ENCODE peak calls at places on chromosome 14, in nine cellular contexts. V is transverse colon, Y is uterus, W is heart left ventricle, X is prostate gland, P is right lobe of liver, H is stomach, K is IMR-90, Z is esophagus squamous epithelium. A is an unnamed sample. For H3K27me3, the result is how much of the 10 kb centered on the place peaks cover.

GRCh38 chr14:31947680-31948580 is 129.2 kb upstream of the ARHGAP5 start:
- DNase-seq in V (no peak), Y (no peak), K (peak), H (no peak), X (no peak), P (no peak), Z (no peak), W (no peak), A (no peak)

GRCh38 chr14:80427101-80427500 is 215.8 kb upstream of the DIO2 start:
- DNase-seq in Y (no peak), P (no peak), W (no peak), X (no peak), V (no peak), H (no peak), K (peak), Z (no peak), A (no peak)

GRCh38 chr14:35402323-35403084 is 2.0 kb downstream of the NFKBIA start:
- DNase-seq in P (peak), V (peak), H (no peak), W (no peak), Y (no peak), Z (no peak), X (no peak), K (peak), A (peak)

GRCh38 chr14:82872494-82872893 is 1338.8 kb upstream of the SEL1L start:
- DNase-seq in X (no peak), W (no peak), H (no peak), V (no peak), Y (no peak), Z (no peak), K (no peak), P (no peak), A (no peak)

GRCh38 chr14:66708262-66708661 is 200.3 kb downstream of the GPHN start:
- DNase-seq in X (no peak), Z (no peak), H (no peak), W (no peak), Y (no peak), K (no peak), V (no peak), P (no peak), A (no peak)

GRCh38 chr14:75495399-75495798 is 26.9 kb upstream of the BATF start:
- DNase-seq in P (no peak), K (no peak), Y (no peak), H (no peak), Z (no peak), X (no peak), W (no peak), V (no peak), A (no peak)

GRCh38 chr14:99720941-99721791 is 37.1 kb downstream of the CYP46A1 start:
- DNase-seq in Y (no peak), K (no peak), H (no peak), P (peak), V (no peak), Z (no peak), X (no peak), W (no peak), A (no peak)

GRCh38 chr14:81557137-81557536 is 23.5 kb upstream of the SEL1L start:
- DNase-seq in Y (no peak), X (no peak), Z (no peak), V (no peak), P (no peak), K (no peak), H (no peak), W (no peak), A (no peak)

GRCh38 chr14:36582011-36582873 is at the start of gene NKX2-8:
- DNase-seq in Y (no peak), W (no peak), P (no peak), Z (no peak), X (no peak), V (no peak), H (no peak), K (no peak), A (no peak)
- H3K27me3 ChIP-seq in Y (under half), W (half or more), P (under half), Z (half or more), X (under half), V (half or more), H (half or more), K (half or more), A (half or more)

DNA sequence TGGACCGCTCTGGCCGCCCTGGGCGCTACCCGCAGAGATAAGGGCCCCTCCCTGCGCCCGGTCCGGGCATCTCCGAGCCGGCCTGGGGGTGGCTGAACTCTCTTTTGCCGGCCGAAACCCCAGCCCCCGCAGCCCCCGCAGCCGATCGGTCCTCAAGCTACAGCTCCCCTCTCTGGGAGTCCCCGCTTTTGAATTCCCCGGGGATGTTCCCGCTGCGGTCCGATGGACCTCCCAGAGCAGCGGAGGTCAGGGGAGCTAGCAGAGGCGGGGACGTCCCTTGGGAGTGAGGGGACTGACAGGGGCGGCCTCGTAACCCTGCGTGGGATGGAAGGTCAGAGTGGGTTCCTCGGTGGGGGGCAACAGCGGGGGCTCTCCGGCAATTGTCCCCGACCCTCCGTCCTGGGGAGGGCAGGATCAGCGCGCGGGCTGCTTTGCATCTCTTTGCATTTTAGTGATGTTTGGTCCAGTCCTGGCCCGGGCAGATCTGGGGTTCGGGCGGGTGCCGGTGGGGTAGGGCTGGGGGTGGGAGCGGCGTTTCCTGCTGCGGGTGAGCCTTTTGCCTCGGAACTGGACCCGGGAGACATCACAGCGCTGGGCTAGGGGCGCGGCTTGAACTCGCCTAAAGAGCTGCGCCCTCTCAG is at the start of gene CRIP1:
- DNase-seq in Y (no peak), H (no peak), K (no peak), P (no peak), Z (no peak), W (peak), V (no peak), X (no peak), A (no peak)
- H3K4me3 ChIP-seq in Y (peak), H (peak), K (no peak), P (peak), Z (peak), W (peak), V (peak), X (peak), A (peak)

GRCh38 chr14:103628221-103628683 is 759 bp upstream of the KLC1 start:
- DNase-seq in H (peak), W (peak), X (peak), Y (peak), Z (no peak), V (peak), K (peak), P (peak), A (peak)
- TF ChIP-seq POLR2A in H (no peak), W (peak), X (peak), Y (no peak), Z (no peak), V (peak), K (peak), P (peak), A (peak)

GRCh38 chr14:100725587-100726387 is 905 bp upstream of the DLK1 start:
- DNase-seq in Y (no peak), W (no peak), P (no peak), H (no peak), X (no peak), Z (no peak), V (no peak), K (no peak), A (no peak)

GRCh38 chr14:100726467-100726811 is 253 bp upstream of the DLK1 start:
- DNase-seq in Y (no peak), H (no peak), K (no peak), P (no peak), V (no peak), W (no peak), Z (no peak), X (no peak), A (no peak)

GRCh38 chr14:100723135-100723883 is 3.4 kb upstream of the DLK1 start:
- DNase-seq in H (no peak), K (no peak), V (no peak), Z (no peak), W (no peak), Y (no peak), X (no peak), P (no peak), A (no peak)

GRCh38 chr14:100722367-100722766 is 4.3 kb upstream of the DLK1 start:
- DNase-seq in W (no peak), P (no peak), H (no peak), Z (no peak), K (no peak), Y (no peak), X (no peak), V (no peak), A (no peak)

GRCh38 chr14:100724061-100724460 is 2.6 kb upstream of the DLK1 start:
- DNase-seq in W (no peak), V (no peak), K (no peak), Y (no peak), P (no peak), Z (no peak), X (no peak), H (no peak), A (no peak)
- H3K27me3 ChIP-seq in W (under half), V (half or more), K (half or more), Y (under half), P (under half), Z (half or more), X (under half), H (half or more), A (under half)

DNA sequence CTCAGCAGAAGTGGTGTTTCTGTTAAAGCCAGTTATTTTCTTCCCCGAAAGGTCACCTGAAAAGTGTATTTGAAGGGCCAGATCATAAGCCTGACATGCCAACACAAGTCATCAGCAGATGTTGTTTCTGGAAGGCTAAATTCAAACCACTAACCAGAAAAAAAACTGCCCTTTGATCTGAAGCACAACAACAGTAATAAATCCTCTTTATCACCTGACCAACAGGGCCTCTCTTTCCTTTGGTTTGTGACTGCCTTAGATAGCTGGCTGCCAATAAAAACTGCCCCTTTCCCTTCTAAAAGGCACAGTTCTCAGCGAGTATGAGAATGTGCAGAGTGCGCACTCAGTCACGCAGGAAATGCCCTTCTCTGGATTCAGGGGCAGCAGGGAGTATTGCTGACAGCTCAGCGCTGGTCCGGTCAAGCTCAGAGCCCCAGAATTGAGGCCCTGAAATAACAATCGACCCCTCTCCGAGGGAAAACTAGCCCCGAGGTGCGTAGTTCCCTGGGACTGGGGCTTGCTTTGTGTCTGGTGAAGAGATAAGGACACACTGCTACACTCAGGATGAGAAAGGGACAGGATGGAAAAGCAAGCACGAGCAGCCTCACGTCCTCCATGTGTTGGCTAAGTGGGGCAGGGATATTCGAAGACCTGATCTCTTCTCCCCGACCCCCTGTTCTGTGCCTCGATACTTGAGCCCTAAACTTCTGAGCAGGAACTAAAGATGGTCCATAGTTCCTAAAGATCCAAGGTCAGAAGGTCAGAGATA is 184.2 kb upstream of the GZMB start:
- DNase-seq in P (peak), Z (no peak), H (no peak), Y (no peak), K (no peak), X (no peak), W (no peak), V (peak), A (no peak)
- H3K4me3 ChIP-seq in P (peak), Z (no peak), H (no peak), Y (no peak), K (no peak), X (no peak), W (no peak), V (no peak), A (no peak)

GRCh38 chr14:68816183-68816942 is 23.5 kb upstream of the ZFP36L1 start:
- DNase-seq in K (peak), H (peak), Y (peak), X (peak), V (peak), P (peak), Z (peak), W (peak), A (peak)
- TF ChIP-seq POLR2A in K (peak), H (no peak), Y (peak), X (peak), V (peak), P (peak), Z (no peak), W (peak), A (peak)